ENCODE peak calls at places on chromosomes 11 and 22, in six cellular contexts. One of them, this sample, is unnamed. For H3K27me3, the result is how much of the 10 kb centered on the place peaks cover.

GRCh38 chr22:47292546-47293320 is 530.3 kb downstream of the TBC1D22A start:
- DNase-seq in CD8-positive, alpha-beta memory T cell: no peak
- DNase-seq in HAP-1: no peak
- DNase-seq in upper lobe of right lung: no peak
- DNase-seq in breast epithelium: no peak
- DNase-seq in psoas muscle: no peak
- DNase-seq in this sample: no peak

GRCh38 chr11:19777342-19778102 is 64.9 kb downstream of the NAV2 start:
- DNase-seq in CD8-positive, alpha-beta memory T cell: no peak
- DNase-seq in HAP-1: no peak
- DNase-seq in upper lobe of right lung: no peak
- DNase-seq in breast epithelium: no peak
- DNase-seq in psoas muscle: no peak
- DNase-seq in this sample: peak

GRCh38 chr11:8266246-8267241 is 2.9 kb upstream of the LMO1 start:
- DNase-seq in CD8-positive, alpha-beta memory T cell: no peak
- DNase-seq in HAP-1: no peak
- DNase-seq in upper lobe of right lung: peak
- DNase-seq in breast epithelium: no peak
- DNase-seq in psoas muscle: no peak
- DNase-seq in this sample: no peak

GRCh38 chr11:86183694-86184093 is 60.9 kb upstream of the EED start:
- DNase-seq in CD8-positive, alpha-beta memory T cell: no peak
- DNase-seq in HAP-1: no peak
- DNase-seq in upper lobe of right lung: no peak
- DNase-seq in breast epithelium: no peak
- DNase-seq in psoas muscle: no peak
- DNase-seq in this sample: no peak

GRCh38 chr11:442611-443081 is 835 bp upstream of the ANO9 start:
- DNase-seq in CD8-positive, alpha-beta memory T cell: no peak
- DNase-seq in HAP-1: no peak
- DNase-seq in upper lobe of right lung: no peak
- DNase-seq in breast epithelium: no peak
- DNase-seq in psoas muscle: peak
- DNase-seq in this sample: no peak

GRCh38 chr11:9858822-9859221 is 194.9 kb downstream of the SWAP70 start:
- DNase-seq in CD8-positive, alpha-beta memory T cell: no peak
- DNase-seq in HAP-1: no peak
- DNase-seq in upper lobe of right lung: no peak
- DNase-seq in breast epithelium: no peak
- DNase-seq in psoas muscle: no peak
- DNase-seq in this sample: peak

GRCh38 chr11:398826-399225 is 4.8 kb downstream of the PKP3 start:
- DNase-seq in CD8-positive, alpha-beta memory T cell: no peak
- DNase-seq in HAP-1: no peak
- DNase-seq in upper lobe of right lung: no peak
- DNase-seq in breast epithelium: no peak
- DNase-seq in psoas muscle: no peak
- DNase-seq in this sample: no peak

GRCh38 chr11:87092567-87092966 is 54.8 kb downstream of the TMEM135 start:
- DNase-seq in CD8-positive, alpha-beta memory T cell: no peak
- DNase-seq in HAP-1: no peak
- DNase-seq in upper lobe of right lung: no peak
- DNase-seq in breast epithelium: no peak
- DNase-seq in psoas muscle: no peak
- DNase-seq in this sample: no peak

GRCh38 chr11:84261707-84262106 is 975.5 kb upstream of the CCDC90B start:
- DNase-seq in CD8-positive, alpha-beta memory T cell: no peak
- DNase-seq in HAP-1: peak
- DNase-seq in upper lobe of right lung: no peak
- DNase-seq in breast epithelium: no peak
- DNase-seq in psoas muscle: no peak
- DNase-seq in this sample: peak

GRCh38 chr11:118051611-118052461 is 25.0 kb upstream of the TMPRSS4 start:
- DNase-seq in CD8-positive, alpha-beta memory T cell: peak
- DNase-seq in HAP-1: no peak
- DNase-seq in upper lobe of right lung: no peak
- DNase-seq in breast epithelium: peak
- DNase-seq in psoas muscle: peak
- DNase-seq in this sample: no peak

GRCh38 chr11:115368616-115369015 is 135.6 kb downstream of the CADM1 start:
- DNase-seq in CD8-positive, alpha-beta memory T cell: no peak
- DNase-seq in HAP-1: no peak
- DNase-seq in upper lobe of right lung: no peak
- DNase-seq in breast epithelium: no peak
- DNase-seq in psoas muscle: no peak
- DNase-seq in this sample: no peak

GRCh38 chr22:39219071-39220050 is 25.4 kb downstream of the PDGFB start:
- DNase-seq in CD8-positive, alpha-beta memory T cell: no peak
- DNase-seq in HAP-1: no peak
- DNase-seq in upper lobe of right lung: peak
- DNase-seq in breast epithelium: no peak
- DNase-seq in psoas muscle: no peak
- DNase-seq in this sample: peak

GRCh38 chr22:37544955-37545702 is 15.2 kb upstream of the CDC42EP1 start:
- DNase-seq in CD8-positive, alpha-beta memory T cell: peak
- DNase-seq in HAP-1: peak
- DNase-seq in upper lobe of right lung: peak
- DNase-seq in breast epithelium: peak
- DNase-seq in psoas muscle: no peak
- DNase-seq in this sample: peak

GRCh38 chr11:1674194-1674878 is 22.7 kb upstream of the KRTAP5-6 start:
- DNase-seq in CD8-positive, alpha-beta memory T cell: no peak
- DNase-seq in HAP-1: no peak
- DNase-seq in upper lobe of right lung: no peak
- DNase-seq in breast epithelium: no peak
- DNase-seq in psoas muscle: no peak
- DNase-seq in this sample: peak

GRCh38 chr22:34068011-34068410 is 147.7 kb upstream of the LARGE1 start:
- DNase-seq in CD8-positive, alpha-beta memory T cell: no peak
- DNase-seq in HAP-1: no peak
- DNase-seq in upper lobe of right lung: no peak
- DNase-seq in breast epithelium: no peak
- DNase-seq in psoas muscle: no peak
- DNase-seq in this sample: no peak

GRCh38 chr11:19713221-19714092 is 820 bp downstream of the NAV2 start:
- DNase-seq in CD8-positive, alpha-beta memory T cell: no peak
- DNase-seq in HAP-1: peak
- DNase-seq in upper lobe of right lung: no peak
- DNase-seq in breast epithelium: no peak
- DNase-seq in psoas muscle: peak
- DNase-seq in this sample: peak

GRCh38 chr11:2586091-2586792 is 113.6 kb downstream of the KCNQ1OT1 start:
- DNase-seq in CD8-positive, alpha-beta memory T cell: no peak
- DNase-seq in HAP-1: peak
- DNase-seq in upper lobe of right lung: peak
- DNase-seq in breast epithelium: peak
- DNase-seq in psoas muscle: peak
- DNase-seq in this sample: peak

GRCh38 chr11:15216678-15217077 is 102.0 kb downstream of the INSC start:
- DNase-seq in CD8-positive, alpha-beta memory T cell: no peak
- DNase-seq in HAP-1: no peak
- DNase-seq in upper lobe of right lung: no peak
- DNase-seq in breast epithelium: no peak
- DNase-seq in psoas muscle: no peak
- DNase-seq in this sample: peak

GRCh38 chr11:61855939-61856730 is 28.0 kb downstream of the FADS2 start:
- DNase-seq in CD8-positive, alpha-beta memory T cell: no peak
- DNase-seq in HAP-1: no peak
- DNase-seq in upper lobe of right lung: no peak
- DNase-seq in breast epithelium: no peak
- DNase-seq in psoas muscle: no peak
- DNase-seq in this sample: no peak

GRCh38 chr22:17087176-17088131 is 2.7 kb downstream of the IL17RA start:
- DNase-seq in CD8-positive, alpha-beta memory T cell: peak
- DNase-seq in HAP-1: no peak
- DNase-seq in upper lobe of right lung: peak
- DNase-seq in breast epithelium: no peak
- DNase-seq in psoas muscle: no peak
- DNase-seq in this sample: no peak

GRCh38 chr11:75345455-75346224 is 5.8 kb downstream of the ARRB1 start:
- DNase-seq in CD8-positive, alpha-beta memory T cell: no peak
- DNase-seq in HAP-1: no peak
- DNase-seq in upper lobe of right lung: no peak
- DNase-seq in breast epithelium: no peak
- DNase-seq in psoas muscle: no peak
- DNase-seq in this sample: peak

GRCh38 chr11:36103933-36104530 is 160.2 kb downstream of the LDLRAD3 start:
- DNase-seq in CD8-positive, alpha-beta memory T cell: no peak
- DNase-seq in HAP-1: no peak
- DNase-seq in upper lobe of right lung: no peak
- DNase-seq in breast epithelium: no peak
- DNase-seq in psoas muscle: no peak
- DNase-seq in this sample: no peak

GRCh38 chr11:61946894-61947293 is 3.3 kb upstream of the BEST1 start:
- DNase-seq in CD8-positive, alpha-beta memory T cell: no peak
- DNase-seq in HAP-1: no peak
- DNase-seq in upper lobe of right lung: no peak
- DNase-seq in breast epithelium: no peak
- DNase-seq in psoas muscle: no peak
- DNase-seq in this sample: no peak

GRCh38 chr11:61035086-61035835 is 63.8 kb downstream of the CD6 start:
- DNase-seq in CD8-positive, alpha-beta memory T cell: no peak
- DNase-seq in HAP-1: no peak
- DNase-seq in upper lobe of right lung: no peak
- DNase-seq in breast epithelium: no peak
- DNase-seq in psoas muscle: no peak
- DNase-seq in this sample: no peak

GRCh38 chr11:110818032-110818687 is 105.9 kb upstream of the ARHGAP20 start:
- DNase-seq in CD8-positive, alpha-beta memory T cell: no peak
- DNase-seq in HAP-1: no peak
- DNase-seq in upper lobe of right lung: no peak
- DNase-seq in breast epithelium: no peak
- DNase-seq in psoas muscle: no peak
- DNase-seq in this sample: no peak

GRCh38 chr11:74849525-74850391 is 99.1 kb downstream of the XRRA1 start:
- DNase-seq in CD8-positive, alpha-beta memory T cell: no peak
- DNase-seq in HAP-1: no peak
- DNase-seq in upper lobe of right lung: no peak
- DNase-seq in breast epithelium: no peak
- DNase-seq in psoas muscle: peak
- DNase-seq in this sample: peak

GRCh38 chr22:23838686-23839468 is at the start of gene DERL3:
- DNase-seq in CD8-positive, alpha-beta memory T cell: peak
- DNase-seq in HAP-1: peak
- DNase-seq in upper lobe of right lung: peak
- DNase-seq in breast epithelium: peak
- DNase-seq in psoas muscle: peak
- DNase-seq in this sample: peak

GRCh38 chr11:72739240-72740059 is 12.8 kb downstream of the ARAP1 start:
- DNase-seq in CD8-positive, alpha-beta memory T cell: no peak
- DNase-seq in HAP-1: no peak
- DNase-seq in upper lobe of right lung: no peak
- DNase-seq in breast epithelium: no peak
- DNase-seq in psoas muscle: peak
- DNase-seq in this sample: no peak

GRCh38 chr22:46352276-46352675 is 16.8 kb downstream of the TRMU start:
- DNase-seq in CD8-positive, alpha-beta memory T cell: no peak
- DNase-seq in HAP-1: no peak
- DNase-seq in upper lobe of right lung: no peak
- DNase-seq in breast epithelium: no peak
- DNase-seq in psoas muscle: no peak
- DNase-seq in this sample: no peak

GRCh38 chr11:128500488-128500887 is 86.9 kb downstream of the ETS1 start:
- DNase-seq in CD8-positive, alpha-beta memory T cell: no peak
- DNase-seq in HAP-1: no peak
- DNase-seq in upper lobe of right lung: no peak
- DNase-seq in breast epithelium: no peak
- DNase-seq in psoas muscle: no peak
- DNase-seq in this sample: no peak
- H3K4me3 ChIP-seq in CD8-positive, alpha-beta memory T cell: peak
- H3K4me3 ChIP-seq in HAP-1: no peak
- H3K4me3 ChIP-seq in upper lobe of right lung: no peak
- H3K4me3 ChIP-seq in breast epithelium: no peak
- H3K4me3 ChIP-seq in psoas muscle: no peak
- H3K4me3 ChIP-seq in this sample: no peak

DNA sequence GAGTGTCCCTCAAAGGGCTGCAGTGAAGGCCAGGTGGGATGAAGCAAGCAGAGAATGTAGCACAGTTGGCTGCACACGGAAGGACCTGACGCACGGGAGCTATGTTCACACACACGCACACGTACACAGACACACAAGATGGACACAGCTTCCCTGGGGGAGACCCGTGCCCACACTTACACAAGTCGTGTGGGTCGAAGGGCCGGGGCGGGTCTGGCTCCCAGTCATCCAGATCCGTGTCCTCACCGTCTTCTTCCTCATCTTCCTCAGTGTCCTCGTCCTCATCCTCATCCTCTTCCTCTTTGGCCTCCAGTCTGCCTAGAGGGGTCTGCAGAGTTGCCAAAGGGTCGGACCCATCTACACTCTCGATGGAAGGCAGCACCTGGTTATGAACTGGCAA is 51.6 kb upstream of the NFRKB start:
- DNase-seq in CD8-positive, alpha-beta memory T cell: no peak
- DNase-seq in HAP-1: no peak
- DNase-seq in upper lobe of right lung: no peak
- DNase-seq in breast epithelium: no peak
- DNase-seq in psoas muscle: no peak
- DNase-seq in this sample: no peak
- H3K27me3 ChIP-seq in CD8-positive, alpha-beta memory T cell: under half
- H3K27me3 ChIP-seq in HAP-1: under half
- H3K27me3 ChIP-seq in upper lobe of right lung: under half
- H3K27me3 ChIP-seq in breast epithelium: under half
- H3K27me3 ChIP-seq in psoas muscle: under half
- H3K27me3 ChIP-seq in this sample: under half

GRCh38 chr11:65899356-65900124 is 648 bp downstream of the FOSL1 start:
- DNase-seq in CD8-positive, alpha-beta memory T cell: peak
- DNase-seq in HAP-1: peak
- DNase-seq in upper lobe of right lung: peak
- DNase-seq in breast epithelium: no peak
- DNase-seq in psoas muscle: peak
- DNase-seq in this sample: peak
- H3K4me3 ChIP-seq in CD8-positive, alpha-beta memory T cell: peak
- H3K4me3 ChIP-seq in HAP-1: peak
- H3K4me3 ChIP-seq in upper lobe of right lung: peak
- H3K4me3 ChIP-seq in breast epithelium: peak
- H3K4me3 ChIP-seq in psoas muscle: peak
- H3K4me3 ChIP-seq in this sample: peak

DNA sequence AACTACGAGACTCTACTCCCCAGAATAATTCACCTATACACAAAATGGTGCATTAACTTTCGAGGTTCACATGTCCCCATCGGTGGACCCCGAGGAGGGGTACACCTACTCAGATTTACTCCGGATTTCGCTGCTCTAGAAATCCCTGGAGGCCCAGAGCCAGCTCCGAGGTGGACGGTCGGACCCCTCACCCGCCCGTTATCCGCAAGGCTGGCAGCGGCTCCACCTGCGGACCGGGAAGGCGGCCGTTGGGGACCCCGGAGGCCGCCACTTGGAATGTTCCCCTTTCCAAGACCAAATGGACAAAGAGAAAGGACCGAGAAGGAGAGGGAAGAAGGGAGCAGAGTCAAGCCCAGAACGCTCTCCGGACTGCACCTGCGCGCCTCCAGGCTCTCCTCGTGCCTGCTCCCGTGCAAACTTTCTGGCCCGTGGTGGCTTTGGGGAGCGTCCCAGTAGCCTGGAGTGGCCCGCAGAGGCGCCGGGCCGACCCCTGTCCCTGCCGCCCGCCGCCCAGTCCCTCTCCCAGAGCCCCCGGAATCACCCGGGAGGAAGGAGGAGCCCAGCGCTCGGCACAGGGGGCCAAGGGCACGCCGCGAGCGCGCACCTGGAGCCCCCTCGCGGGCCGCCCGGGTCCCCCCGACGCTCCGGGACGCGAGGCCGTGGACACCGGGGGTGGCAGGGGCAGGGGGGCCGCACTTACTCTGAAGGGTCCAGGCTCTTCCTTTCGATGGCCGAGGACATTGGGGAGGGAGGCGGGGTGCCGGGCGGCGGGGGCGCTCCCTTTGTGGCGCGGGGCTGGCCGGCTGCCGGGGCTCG is 23.0 kb downstream of the LMO2 start:
- DNase-seq in CD8-positive, alpha-beta memory T cell: no peak
- DNase-seq in HAP-1: no peak
- DNase-seq in upper lobe of right lung: no peak
- DNase-seq in breast epithelium: no peak
- DNase-seq in psoas muscle: peak
- DNase-seq in this sample: peak
- H3K27me3 ChIP-seq in CD8-positive, alpha-beta memory T cell: under half
- H3K27me3 ChIP-seq in HAP-1: under half
- H3K27me3 ChIP-seq in upper lobe of right lung: under half
- H3K27me3 ChIP-seq in breast epithelium: under half
- H3K27me3 ChIP-seq in psoas muscle: under half
- H3K27me3 ChIP-seq in this sample: under half

This sample was measured in H7.